ENCODE peak calls at places on chromosomes 6 and 20, in ten cellular contexts. J is AG09309; Z is hypothalamus; P is hippocampal formation; U is activated T-cell treated with anti-CD3 and anti-CD28 coated beads, Interleukin-2, amount 50 U/mL, for 72 hours; T is G401; O is T-helper 17 cell; M is nephron progenitor cell; K is amniotic stem cell; W is osteocyte. N is an unnamed sample.
A peak's percentile ranks its signal among the peaks of the same experiment; 100 is the strongest.

GRCh38 chr6:116010400-116011095 is 50.1 kb downstream of the FRK start:
- DNase-seq in J (no peak), Z (peak; percentile 78), P (peak; percentile 87), U (peak; percentile 56), T (peak; percentile 71), O (peak; percentile 14), M (peak; percentile 60), K (peak; percentile 44), W (no peak), N (peak; percentile 39)

GRCh38 chr6:346389-347030 is 45.0 kb upstream of the IRF4 start:
- DNase-seq in J (peak; percentile 32), Z (no peak), P (no peak), U (no peak), T (no peak), O (no peak), M (no peak), K (no peak), W (no peak), N (no peak)

GRCh38 chr6:79802657-79803310 is 144.6 kb downstream of the ELOVL4 start:
- DNase-seq in J (no peak), Z (no peak), P (no peak), U (no peak), T (no peak), O (no peak), M (no peak), K (no peak), W (no peak), N (no peak)

GRCh38 chr6:110523461-110524021 is 47.1 kb upstream of the SLC22A16 start:
- DNase-seq in J (no peak), Z (no peak), P (no peak), U (no peak), T (no peak), O (no peak), M (no peak), K (no peak), W (no peak), N (no peak)

GRCh38 chr6:168028181-168028580 is 30.7 kb downstream of the KIF25 start:
- DNase-seq in J (no peak), Z (no peak), P (no peak), U (no peak), T (no peak), O (no peak), M (no peak), K (no peak), W (no peak), N (no peak)

GRCh38 chr6:51049288-51049982 is 230.8 kb downstream of the TFAP2B start:
- DNase-seq in J (no peak), Z (no peak), P (no peak), U (no peak), T (no peak), O (no peak), M (no peak), K (no peak), W (no peak), N (no peak)

GRCh38 chr6:118542184-118542952 is 5.7 kb upstream of the PLN start:
- DNase-seq in J (peak; percentile 37), Z (no peak), P (no peak), U (no peak), T (no peak), O (no peak), M (no peak), K (no peak), W (no peak), N (no peak)

GRCh38 chr6:128208078-128208477 is 307.2 kb upstream of the THEMIS start:
- DNase-seq in J (no peak), Z (no peak), P (no peak), U (no peak), T (no peak), O (no peak), M (no peak), K (no peak), W (no peak), N (no peak)

GRCh38 chr20:62120990-62121775 is 1.1 kb upstream of the LSM14B start:
- DNase-seq in J (peak; percentile 25), Z (no peak), P (peak; percentile 65), U (no peak), T (no peak), O (no peak), M (no peak), K (no peak), W (no peak), N (no peak)

GRCh38 chr6:16572317-16572716 is 188.9 kb downstream of the ATXN1 start:
- DNase-seq in J (no peak), Z (no peak), P (no peak), U (no peak), T (no peak), O (no peak), M (no peak), K (no peak), W (no peak), N (no peak)

GRCh38 chr6:101776919-101777350 is 383.4 kb downstream of the GRIK2 start:
- DNase-seq in J (no peak), Z (peak; percentile 2), P (no peak), U (no peak), T (peak; percentile 77), O (no peak), M (no peak), K (no peak), W (no peak), N (peak; percentile 1)

GRCh38 chr6:125639621-125640020 is 109.8 kb upstream of the HEY2 start:
- DNase-seq in J (no peak), Z (no peak), P (no peak), U (no peak), T (no peak), O (no peak), M (no peak), K (no peak), W (no peak), N (no peak)

GRCh38 chr6:96898241-96898851 is 655 bp upstream of the NDUFAF4 start:
- DNase-seq in J (no peak), Z (no peak), P (no peak), U (no peak), T (peak; percentile 19), O (no peak), M (no peak), K (no peak), W (no peak), N (no peak)

GRCh38 chr6:85344996-85345395 is 104.9 kb upstream of the NT5E start:
- DNase-seq in J (no peak), Z (no peak), P (no peak), U (no peak), T (no peak), O (no peak), M (no peak), K (no peak), W (no peak), N (no peak)

GRCh38 chr6:140319209-140319608 is 944.8 kb upstream of the CITED2 start:
- DNase-seq in J (peak; percentile 10), Z (no peak), P (no peak), U (no peak), T (no peak), O (no peak), M (no peak), K (no peak), W (no peak), N (no peak)

GRCh38 chr6:52407467-52407866 is 12.7 kb upstream of the EFHC1 start:
- DNase-seq in J (no peak), Z (no peak), P (no peak), U (no peak), T (peak; percentile 78), O (no peak), M (peak; percentile 11), K (no peak), W (no peak), N (no peak)